ENCODE peak calls at places on chromosome 15, in seven cellular contexts. K, W, G, N, S, L and R are unnamed samples.

GRCh38 chr15:65092046-65092770 is 15.7 kb downstream of the KBTBD13 start:
- DNase-seq in L (no peak), S (no peak), G (no peak), N (no peak), K (no peak), W (no peak), R (no peak)

GRCh38 chr15:66936115-66936863 is 129.1 kb upstream of the SMAD3 start:
- DNase-seq in N (no peak), L (peak; percentile 35), S (no peak), K (no peak), W (peak; percentile 32), G (no peak), R (no peak)

GRCh38 chr15:80234883-80235282 is 17.1 kb downstream of the CTXND1 start:
- DNase-seq in S (no peak), W (peak; percentile 16), K (no peak), L (peak; percentile 53), N (peak; percentile 35), G (peak; percentile 12), R (no peak)

GRCh38 chr15:38589502-38589901 is 24.9 kb upstream of the RASGRP1 start:
- DNase-seq in G (peak; percentile 64), L (peak; percentile 88), S (no peak), K (peak; percentile 27), W (no peak), N (no peak), R (peak; percentile 87)

GRCh38 chr15:60510006-60510405 is 31.1 kb upstream of the ICE2 start:
- DNase-seq in N (no peak), K (no peak), S (no peak), G (no peak), W (no peak), L (no peak), R (no peak)

GRCh38 chr15:73683624-73684536 is at the start of gene CD276:
- DNase-seq in L (peak; percentile 61), N (peak; percentile 60), W (peak; percentile 61), S (no peak), K (peak; percentile 88), G (peak; percentile 84), R (peak; percentile 83)

GRCh38 chr15:90799639-90800038 is 68.7 kb upstream of the FURIN start:
- DNase-seq in K (no peak), N (no peak), L (no peak), W (no peak), S (no peak), G (no peak), R (no peak)

GRCh38 chr15:48644827-48645557 is 517 bp downstream of the FBN1 start:
- DNase-seq in G (peak; percentile 37), W (no peak), L (peak; percentile 65), N (peak; percentile 25), K (peak; percentile 73), S (no peak), R (peak; percentile 40)

GRCh38 chr15:58241872-58242271 is 103.7 kb downstream of the AQP9 start:
- DNase-seq in L (no peak), N (no peak), W (no peak), S (no peak), K (no peak), G (no peak), R (peak; percentile 45)

GRCh38 chr15:31485911-31486461 is 159.4 kb downstream of the KLF13 start:
- DNase-seq in N (no peak), L (peak; percentile 32), S (no peak), K (no peak), G (no peak), W (no peak), R (no peak)

GRCh38 chr15:31561156-31561555 is 234.5 kb downstream of the KLF13 start:
- DNase-seq in N (no peak), W (no peak), S (no peak), K (no peak), L (no peak), G (no peak), R (no peak)

GRCh38 chr15:84812842-84813241 is 4.3 kb upstream of the ALPK3 start:
- DNase-seq in W (no peak), N (no peak), L (no peak), K (no peak), G (no peak), S (no peak), R (no peak)

GRCh38 chr15:85649372-85649771 is 145.4 kb downstream of the KLHL25 start:
- DNase-seq in N (no peak), W (no peak), S (no peak), L (peak; percentile 92), G (no peak), K (no peak), R (peak; percentile 15)

GRCh38 chr15:29904731-29905417 is 82.6 kb upstream of the TJP1 start:
- DNase-seq in G (no peak), N (no peak), K (no peak), W (no peak), S (no peak), L (no peak), R (no peak)

GRCh38 chr15:32803631-32804030 is 85.8 kb downstream of the GREM1 start:
- DNase-seq in N (no peak), K (no peak), L (peak; percentile 43), W (no peak), G (no peak), S (no peak), R (no peak)

GRCh38 chr15:82843561-82843960 is 34.1 kb downstream of the WHAMM start:
- DNase-seq in K (no peak), N (no peak), G (no peak), S (no peak), L (no peak), W (no peak), R (no peak)
- H3K4me3 ChIP-seq in K (no peak overlapping the region), N (no peak overlapping the region), G (no peak overlapping the region), S (no peak overlapping the region), L (no peak overlapping the region), W (no peak overlapping the region), R (no peak overlapping the region)

DNA sequence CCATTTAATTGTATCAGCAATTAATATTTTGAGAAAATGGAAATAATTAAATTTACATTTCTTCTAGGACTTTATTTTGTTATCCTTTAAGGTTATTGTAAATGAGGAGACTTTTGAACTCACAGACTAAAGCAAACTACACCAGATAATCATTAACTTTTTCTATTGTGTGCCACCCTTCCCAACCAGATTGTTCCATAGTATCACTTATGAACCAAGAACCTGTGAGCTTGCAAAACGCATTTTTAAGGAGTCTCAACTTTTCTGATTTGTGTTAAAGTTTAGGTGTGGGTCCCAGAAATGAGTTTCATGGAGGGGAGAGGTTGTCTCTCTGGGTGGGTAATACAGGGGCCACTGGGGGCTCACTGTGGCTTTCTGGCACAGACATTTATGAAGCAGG is 75.7 kb downstream of the IGF1R start:
- DNase-seq in G (no peak), L (no peak), K (no peak), S (no peak), N (no peak), W (no peak), R (no peak)
- H3K4me3 ChIP-seq in G (no peak overlapping the region), L (no peak overlapping the region), K (no peak overlapping the region), S (no peak overlapping the region), N (no peak overlapping the region), W (no peak overlapping the region), R (no peak overlapping the region)

DNA sequence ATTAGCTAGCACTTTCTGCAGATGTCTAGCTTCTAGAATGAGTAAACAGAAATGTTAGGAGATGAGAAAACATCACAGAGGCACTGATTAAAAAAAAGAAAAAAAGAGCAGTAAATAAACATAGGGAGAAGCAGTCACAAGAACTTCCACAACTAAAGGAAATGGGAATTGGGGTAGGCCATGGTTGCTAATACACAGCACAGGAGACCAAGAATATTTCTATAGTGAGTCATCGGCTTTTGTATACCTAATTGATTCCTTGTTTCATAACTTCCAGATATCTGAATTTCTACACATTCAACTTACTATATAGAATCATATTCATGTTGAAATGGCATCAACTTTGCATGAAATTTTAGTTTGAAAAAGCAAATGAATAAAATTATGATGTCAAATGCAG is 47.3 kb upstream of the TCF12 start:
- DNase-seq in S (no peak), W (no peak), K (no peak), N (no peak), L (peak; percentile 82), G (peak; percentile 4), R (no peak)
- H3K4me3 ChIP-seq in S (no peak overlapping the region), W (no peak overlapping the region), K (no peak overlapping the region), N (no peak overlapping the region), L (no peak overlapping the region), G (no peak overlapping the region), R (no peak overlapping the region)

DNA sequence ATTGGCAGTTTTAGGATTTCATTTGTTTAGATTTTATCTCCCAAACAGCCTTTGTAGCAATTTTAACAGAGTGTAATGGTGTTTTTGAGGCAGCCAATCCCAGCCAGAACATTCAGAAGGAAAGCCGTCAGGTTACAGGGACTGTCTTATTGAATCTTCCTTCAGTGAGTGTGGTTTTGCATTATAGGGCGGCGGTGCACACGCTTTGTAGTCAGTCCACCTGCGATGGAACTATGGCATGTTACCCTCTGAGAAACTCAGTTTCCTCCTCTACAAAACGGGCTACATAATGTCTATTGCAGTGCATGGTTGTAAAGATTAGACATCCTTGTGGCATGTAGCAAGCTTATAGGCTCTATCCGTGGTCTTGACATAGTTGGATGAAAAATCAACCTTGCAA is 1.0 kb downstream of the LRRC28 start:
- DNase-seq in L (no peak), K (no peak), N (no peak), G (no peak), S (no peak), W (no peak), R (no peak)
- H3K4me3 ChIP-seq in L (peak overlapping the region; percentile 77), K (peak overlapping the region; percentile 68), N (peak overlapping the region; percentile 86), G (peak overlapping the region; percentile 74), S (peak overlapping the region; percentile 76), W (peak overlapping the region; percentile 84), R (no peak overlapping the region)